ENCODE peak calls at places on chromosome 2, in five cellular contexts. One of them, this sample, is unnamed.

GRCh38 chr2:107363811-107364210 is 462.9 kb upstream of the RGPD4 start:
- DNase-seq in activated CD4-positive, alpha-beta T cell treated with anti-CD3 and anti-CD28 coated beads for 1 hour: no peak
- DNase-seq in occipital lobe: no peak
- DNase-seq in T-cell: no peak
- DNase-seq in NCI-H2081: no peak
- DNase-seq in this sample: no peak

GRCh38 chr2:58571181-58571852 is 330.2 kb upstream of the FANCL start:
- DNase-seq in occipital lobe: peak; percentile 15
- DNase-seq in activated CD4-positive, alpha-beta T cell treated with anti-CD3 and anti-CD28 coated beads for 1 hour: no peak
- DNase-seq in NCI-H2081: peak; percentile 85
- DNase-seq in T-cell: no peak
- DNase-seq in this sample: no peak

GRCh38 chr2:151905963-151906632 is 77.9 kb upstream of the ARL5A start:
- DNase-seq in NCI-H2081: no peak
- DNase-seq in activated CD4-positive, alpha-beta T cell treated with anti-CD3 and anti-CD28 coated beads for 1 hour: no peak
- DNase-seq in occipital lobe: no peak
- DNase-seq in T-cell: no peak
- DNase-seq in this sample: no peak

GRCh38 chr2:25168256-25169072 is at the start of gene POMC:
- DNase-seq in T-cell: peak; percentile 12
- DNase-seq in occipital lobe: no peak
- DNase-seq in NCI-H2081: peak; percentile 1
- DNase-seq in activated CD4-positive, alpha-beta T cell treated with anti-CD3 and anti-CD28 coated beads for 1 hour: no peak
- DNase-seq in this sample: peak; percentile 76

GRCh38 chr2:11678306-11678960 is 8.4 kb upstream of the NTSR2 start:
- DNase-seq in occipital lobe: no peak
- DNase-seq in activated CD4-positive, alpha-beta T cell treated with anti-CD3 and anti-CD28 coated beads for 1 hour: no peak
- DNase-seq in T-cell: no peak
- DNase-seq in NCI-H2081: no peak
- DNase-seq in this sample: peak; percentile 71

GRCh38 chr2:241859436-241860183 is 916 bp upstream of the PDCD1 start:
- DNase-seq in activated CD4-positive, alpha-beta T cell treated with anti-CD3 and anti-CD28 coated beads for 1 hour: peak; percentile 70
- DNase-seq in occipital lobe: no peak
- DNase-seq in T-cell: no peak
- DNase-seq in NCI-H2081: no peak
- DNase-seq in this sample: peak; percentile 95

GRCh38 chr2:100820346-100821254 is 661 bp downstream of the NPAS2 start:
- DNase-seq in NCI-H2081: no peak
- DNase-seq in T-cell: no peak
- DNase-seq in activated CD4-positive, alpha-beta T cell treated with anti-CD3 and anti-CD28 coated beads for 1 hour: no peak
- DNase-seq in occipital lobe: no peak
- DNase-seq in this sample: no peak

GRCh38 chr2:73255007-73255644 is 21.0 kb downstream of the CCT7 start:
- DNase-seq in activated CD4-positive, alpha-beta T cell treated with anti-CD3 and anti-CD28 coated beads for 1 hour: no peak
- DNase-seq in T-cell: no peak
- DNase-seq in occipital lobe: no peak
- DNase-seq in NCI-H2081: no peak
- DNase-seq in this sample: peak; percentile 72

GRCh38 chr2:127067620-127068350 is 39.2 kb downstream of the BIN1 start:
- DNase-seq in NCI-H2081: peak; percentile 31
- DNase-seq in T-cell: peak; percentile 55
- DNase-seq in activated CD4-positive, alpha-beta T cell treated with anti-CD3 and anti-CD28 coated beads for 1 hour: peak; percentile 35
- DNase-seq in occipital lobe: no peak
- DNase-seq in this sample: no peak

GRCh38 chr2:182870227-182870626 is 3.8 kb upstream of the FRZB start:
- DNase-seq in NCI-H2081: no peak
- DNase-seq in T-cell: no peak
- DNase-seq in occipital lobe: no peak
- DNase-seq in activated CD4-positive, alpha-beta T cell treated with anti-CD3 and anti-CD28 coated beads for 1 hour: no peak
- DNase-seq in this sample: no peak

GRCh38 chr2:86393521-86394490 is 47.4 kb upstream of the KDM3A start:
- DNase-seq in NCI-H2081: no peak
- DNase-seq in T-cell: no peak
- DNase-seq in activated CD4-positive, alpha-beta T cell treated with anti-CD3 and anti-CD28 coated beads for 1 hour: no peak
- DNase-seq in occipital lobe: no peak
- DNase-seq in this sample: no peak

GRCh38 chr2:96529376-96530143 is 7.0 kb upstream of the ARID5A start:
- DNase-seq in occipital lobe: no peak
- DNase-seq in activated CD4-positive, alpha-beta T cell treated with anti-CD3 and anti-CD28 coated beads for 1 hour: no peak
- DNase-seq in T-cell: no peak
- DNase-seq in NCI-H2081: no peak
- DNase-seq in this sample: peak; percentile 58

GRCh38 chr2:98839292-98839691 is 96.7 kb downstream of the CRACDL start:
- DNase-seq in NCI-H2081: no peak
- DNase-seq in activated CD4-positive, alpha-beta T cell treated with anti-CD3 and anti-CD28 coated beads for 1 hour: no peak
- DNase-seq in occipital lobe: no peak
- DNase-seq in T-cell: no peak
- DNase-seq in this sample: no peak

GRCh38 chr2:169014780-169015179 is 16.3 kb downstream of the ABCB11 start:
- DNase-seq in T-cell: no peak
- DNase-seq in activated CD4-positive, alpha-beta T cell treated with anti-CD3 and anti-CD28 coated beads for 1 hour: no peak
- DNase-seq in NCI-H2081: no peak
- DNase-seq in occipital lobe: no peak
- DNase-seq in this sample: no peak

GRCh38 chr2:190664240-190664639 is 15.4 kb downstream of the NAB1 start:
- DNase-seq in NCI-H2081: no peak
- DNase-seq in occipital lobe: no peak
- DNase-seq in T-cell: no peak
- DNase-seq in activated CD4-positive, alpha-beta T cell treated with anti-CD3 and anti-CD28 coated beads for 1 hour: no peak
- DNase-seq in this sample: no peak

GRCh38 chr2:1552611-1553010 is 139.3 kb downstream of the TPO start:
- DNase-seq in NCI-H2081: no peak
- DNase-seq in T-cell: no peak
- DNase-seq in occipital lobe: no peak
- DNase-seq in activated CD4-positive, alpha-beta T cell treated with anti-CD3 and anti-CD28 coated beads for 1 hour: no peak
- DNase-seq in this sample: peak; percentile 23

GRCh38 chr2:695111-695510 is 17.9 kb upstream of the TMEM18 start:
- DNase-seq in occipital lobe: no peak
- DNase-seq in NCI-H2081: peak; percentile 15
- DNase-seq in T-cell: no peak
- DNase-seq in activated CD4-positive, alpha-beta T cell treated with anti-CD3 and anti-CD28 coated beads for 1 hour: no peak
- DNase-seq in this sample: no peak

GRCh38 chr2:238560234-238560633 is 133.5 kb downstream of the ASB1 start:
- DNase-seq in T-cell: no peak
- DNase-seq in NCI-H2081: no peak
- DNase-seq in activated CD4-positive, alpha-beta T cell treated with anti-CD3 and anti-CD28 coated beads for 1 hour: no peak
- DNase-seq in occipital lobe: no peak
- DNase-seq in this sample: peak; percentile 76

GRCh38 chr2:206845877-206846276 is 80.5 kb downstream of the FASTKD2 start:
- DNase-seq in T-cell: no peak
- DNase-seq in NCI-H2081: no peak
- DNase-seq in occipital lobe: no peak
- DNase-seq in activated CD4-positive, alpha-beta T cell treated with anti-CD3 and anti-CD28 coated beads for 1 hour: no peak
- DNase-seq in this sample: no peak

GRCh38 chr2:162524192-162524591 is 180.3 kb downstream of the GCA start:
- DNase-seq in T-cell: no peak
- DNase-seq in activated CD4-positive, alpha-beta T cell treated with anti-CD3 and anti-CD28 coated beads for 1 hour: no peak
- DNase-seq in NCI-H2081: peak; percentile 21
- DNase-seq in occipital lobe: no peak
- DNase-seq in this sample: no peak

GRCh38 chr2:47404356-47404755 is 1.4 kb downstream of the MSH2 start:
- DNase-seq in NCI-H2081: no peak
- DNase-seq in occipital lobe: no peak
- DNase-seq in T-cell: no peak
- DNase-seq in activated CD4-positive, alpha-beta T cell treated with anti-CD3 and anti-CD28 coated beads for 1 hour: no peak
- DNase-seq in this sample: no peak

GRCh38 chr2:198756166-198756565 is 701.6 kb downstream of the SATB2 start:
- DNase-seq in occipital lobe: no peak
- DNase-seq in activated CD4-positive, alpha-beta T cell treated with anti-CD3 and anti-CD28 coated beads for 1 hour: no peak
- DNase-seq in NCI-H2081: no peak
- DNase-seq in T-cell: no peak
- DNase-seq in this sample: no peak

GRCh38 chr2:195411219-195411687 is 245.8 kb upstream of the SLC39A10 start:
- DNase-seq in activated CD4-positive, alpha-beta T cell treated with anti-CD3 and anti-CD28 coated beads for 1 hour: no peak
- DNase-seq in occipital lobe: no peak
- DNase-seq in NCI-H2081: no peak
- DNase-seq in T-cell: no peak
- DNase-seq in this sample: no peak

GRCh38 chr2:39150890-39151497 is 30.1 kb upstream of the SOS1 start:
- DNase-seq in NCI-H2081: no peak
- DNase-seq in activated CD4-positive, alpha-beta T cell treated with anti-CD3 and anti-CD28 coated beads for 1 hour: no peak
- DNase-seq in occipital lobe: no peak
- DNase-seq in T-cell: no peak
- DNase-seq in this sample: no peak

GRCh38 chr2:48600204-48600813 is 17.3 kb upstream of the GTF2A1L start:
- DNase-seq in activated CD4-positive, alpha-beta T cell treated with anti-CD3 and anti-CD28 coated beads for 1 hour: no peak
- DNase-seq in T-cell: no peak
- DNase-seq in occipital lobe: no peak
- DNase-seq in NCI-H2081: peak; percentile 34
- DNase-seq in this sample: no peak

GRCh38 chr2:106115250-106115649 is 78.9 kb downstream of the UXS1 start:
- DNase-seq in NCI-H2081: no peak
- DNase-seq in activated CD4-positive, alpha-beta T cell treated with anti-CD3 and anti-CD28 coated beads for 1 hour: no peak
- DNase-seq in occipital lobe: no peak
- DNase-seq in T-cell: no peak
- DNase-seq in this sample: no peak